ENCODE peak calls at places on chromosomes 3 and 15, in six cellular contexts. One of them, this sample, is unnamed.

GRCh38 chr15:74304459-74304858 is 63.0 kb downstream of the CYP11A1 start:
- DNase-seq in tibial artery: no peak
- DNase-seq in adrenal gland: no peak
- DNase-seq in right cardiac atrium: no peak
- DNase-seq in adipocyte: no peak
- DNase-seq in OCI-LY7: no peak
- DNase-seq in this sample: no peak

GRCh38 chr3:78830466-78830865 is 937.3 kb downstream of the ROBO1 start:
- DNase-seq in adipocyte: no peak
- DNase-seq in adrenal gland: no peak
- DNase-seq in tibial artery: no peak
- DNase-seq in right cardiac atrium: no peak
- DNase-seq in OCI-LY7: no peak
- DNase-seq in this sample: no peak

GRCh38 chr3:33041909-33042308 is 55.0 kb downstream of the GLB1 start:
- DNase-seq in adrenal gland: no peak
- DNase-seq in right cardiac atrium: no peak
- DNase-seq in tibial artery: no peak
- DNase-seq in adipocyte: no peak
- DNase-seq in OCI-LY7: no peak
- DNase-seq in this sample: no peak

GRCh38 chr3:36906504-36907149 is 38.2 kb downstream of the TRANK1 start:
- DNase-seq in tibial artery: no peak
- DNase-seq in adipocyte: peak; percentile 67
- DNase-seq in OCI-LY7: no peak
- DNase-seq in right cardiac atrium: no peak
- DNase-seq in adrenal gland: no peak
- DNase-seq in this sample: no peak

GRCh38 chr3:76122007-76122406 is 336.7 kb upstream of the ZNF717 start:
- DNase-seq in OCI-LY7: no peak
- DNase-seq in adipocyte: peak; percentile 69
- DNase-seq in right cardiac atrium: no peak
- DNase-seq in tibial artery: no peak
- DNase-seq in adrenal gland: no peak
- DNase-seq in this sample: no peak

GRCh38 chr3:24435581-24435980 is 59.1 kb downstream of the THRB start:
- DNase-seq in adrenal gland: no peak
- DNase-seq in OCI-LY7: no peak
- DNase-seq in tibial artery: no peak
- DNase-seq in adipocyte: no peak
- DNase-seq in right cardiac atrium: no peak
- DNase-seq in this sample: no peak

GRCh38 chr3:151216641-151217040 is 13.6 kb upstream of the GPR171 start:
- DNase-seq in right cardiac atrium: no peak
- DNase-seq in tibial artery: no peak
- DNase-seq in adipocyte: no peak
- DNase-seq in OCI-LY7: no peak
- DNase-seq in adrenal gland: no peak
- DNase-seq in this sample: no peak

GRCh38 chr3:181316481-181316880 is 326.9 kb upstream of the DNAJC19 start:
- DNase-seq in tibial artery: no peak
- DNase-seq in adrenal gland: no peak
- DNase-seq in OCI-LY7: peak; percentile 13
- DNase-seq in adipocyte: peak; percentile 2
- DNase-seq in right cardiac atrium: no peak
- DNase-seq in this sample: no peak

GRCh38 chr15:96326551-96327154 is 3.8 kb upstream of the NR2F2 start:
- DNase-seq in right cardiac atrium: peak; percentile 55
- DNase-seq in adipocyte: peak; percentile 80
- DNase-seq in OCI-LY7: no peak
- DNase-seq in tibial artery: peak; percentile 78
- DNase-seq in adrenal gland: peak; percentile 50
- DNase-seq in this sample: no peak

GRCh38 chr3:74614133-74614967 is at the start of gene CNTN3:
- DNase-seq in tibial artery: peak; percentile 61
- DNase-seq in adrenal gland: peak; percentile 20
- DNase-seq in adipocyte: no peak
- DNase-seq in OCI-LY7: no peak
- DNase-seq in right cardiac atrium: peak; percentile 15
- DNase-seq in this sample: no peak

GRCh38 chr15:33738941-33739664 is 229.2 kb upstream of the CHRM5 start:
- DNase-seq in adrenal gland: no peak
- DNase-seq in adipocyte: no peak
- DNase-seq in OCI-LY7: no peak
- DNase-seq in right cardiac atrium: no peak
- DNase-seq in tibial artery: no peak
- DNase-seq in this sample: no peak

GRCh38 chr3:49554639-49555265 is 475 bp downstream of the BSN start:
- DNase-seq in adipocyte: peak; percentile 76
- DNase-seq in tibial artery: no peak
- DNase-seq in OCI-LY7: peak; percentile 63
- DNase-seq in right cardiac atrium: peak; percentile 42
- DNase-seq in adrenal gland: peak; percentile 69
- DNase-seq in this sample: no peak

DNA sequence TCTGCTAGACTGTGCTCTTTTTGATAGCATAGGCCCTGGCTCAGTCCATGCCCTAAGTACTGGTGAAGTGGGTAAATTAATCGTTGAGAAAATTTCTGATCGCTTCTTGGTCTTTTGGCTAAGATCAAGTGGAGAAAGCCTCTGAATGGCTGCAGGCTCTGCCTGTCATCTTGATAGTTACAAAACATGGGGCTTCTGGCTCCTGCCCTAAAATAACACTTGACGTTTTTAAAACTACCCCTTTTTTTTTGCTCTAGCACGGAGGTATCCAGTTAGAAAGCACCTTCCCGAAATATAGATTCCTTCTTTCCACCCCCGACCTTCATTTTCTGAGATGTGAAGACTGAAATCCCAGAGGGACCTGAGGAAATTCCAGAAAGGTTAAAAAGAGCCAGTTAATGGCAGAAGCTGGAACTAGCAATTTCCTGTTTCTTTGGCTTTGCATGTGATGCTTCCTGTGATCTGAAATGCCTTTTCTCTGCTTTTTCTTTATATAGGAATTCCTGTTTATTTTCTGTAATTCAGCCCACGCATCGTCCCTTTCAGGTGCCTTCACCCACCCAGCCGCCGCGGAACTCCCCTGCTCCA is 802 bp upstream of the C2CD4B start:
- DNase-seq in adrenal gland: no peak
- DNase-seq in right cardiac atrium: peak; percentile 24
- DNase-seq in OCI-LY7: no peak
- DNase-seq in adipocyte: no peak
- DNase-seq in tibial artery: no peak
- DNase-seq in this sample: no peak
- H3K4me3 ChIP-seq in adrenal gland: no peak overlapping the region
- H3K4me3 ChIP-seq in right cardiac atrium: peak overlapping the region; percentile 59
- H3K4me3 ChIP-seq in OCI-LY7: no peak overlapping the region
- H3K4me3 ChIP-seq in adipocyte: no peak overlapping the region
- H3K4me3 ChIP-seq in tibial artery: no peak overlapping the region
- H3K4me3 ChIP-seq in this sample: no peak overlapping the region

GRCh38 chr3:63278171-63278999 is at the start of gene SYNPR:
- DNase-seq in tibial artery: no peak
- DNase-seq in adrenal gland: no peak
- DNase-seq in OCI-LY7: no peak
- DNase-seq in adipocyte: no peak
- DNase-seq in right cardiac atrium: no peak
- DNase-seq in this sample: no peak
- H3K4me3 ChIP-seq in tibial artery: no peak within 1 kb of the TSS
- H3K4me3 ChIP-seq in adrenal gland: no peak within 1 kb of the TSS
- H3K4me3 ChIP-seq in OCI-LY7: no peak within 1 kb of the TSS
- H3K4me3 ChIP-seq in adipocyte: peak within 1 kb of the TSS; percentile 50
- H3K4me3 ChIP-seq in right cardiac atrium: no peak within 1 kb of the TSS
- H3K4me3 ChIP-seq in this sample: no peak within 1 kb of the TSS

GRCh38 chr3:63864008-63864871 is 573 bp downstream of the ATXN7 start:
- DNase-seq in adrenal gland: peak; percentile 61
- DNase-seq in tibial artery: peak; percentile 72
- DNase-seq in OCI-LY7: peak; percentile 57
- DNase-seq in right cardiac atrium: peak; percentile 50
- DNase-seq in adipocyte: peak; percentile 53
- DNase-seq in this sample: peak; percentile 73
- H3K4me3 ChIP-seq in adrenal gland: peak overlapping the region; percentile 96
- H3K4me3 ChIP-seq in tibial artery: peak overlapping the region; percentile 99
- H3K4me3 ChIP-seq in OCI-LY7: peak overlapping the region; percentile 74
- H3K4me3 ChIP-seq in right cardiac atrium: peak overlapping the region; percentile 92
- H3K4me3 ChIP-seq in adipocyte: peak overlapping the region; percentile 86
- H3K4me3 ChIP-seq in this sample: peak overlapping the region; percentile 66

GRCh38 chr3:14344351-14344750 is 58.1 kb upstream of the SLC6A6 start:
- DNase-seq in right cardiac atrium: no peak
- DNase-seq in adrenal gland: no peak
- DNase-seq in OCI-LY7: no peak
- DNase-seq in adipocyte: no peak
- DNase-seq in tibial artery: no peak
- DNase-seq in this sample: no peak
- H3K4me3 ChIP-seq in right cardiac atrium: no peak overlapping the region
- H3K4me3 ChIP-seq in adrenal gland: no peak overlapping the region
- H3K4me3 ChIP-seq in OCI-LY7: no peak overlapping the region
- H3K4me3 ChIP-seq in adipocyte: no peak overlapping the region
- H3K4me3 ChIP-seq in tibial artery: no peak overlapping the region
- H3K4me3 ChIP-seq in this sample: no peak overlapping the region

DNA sequence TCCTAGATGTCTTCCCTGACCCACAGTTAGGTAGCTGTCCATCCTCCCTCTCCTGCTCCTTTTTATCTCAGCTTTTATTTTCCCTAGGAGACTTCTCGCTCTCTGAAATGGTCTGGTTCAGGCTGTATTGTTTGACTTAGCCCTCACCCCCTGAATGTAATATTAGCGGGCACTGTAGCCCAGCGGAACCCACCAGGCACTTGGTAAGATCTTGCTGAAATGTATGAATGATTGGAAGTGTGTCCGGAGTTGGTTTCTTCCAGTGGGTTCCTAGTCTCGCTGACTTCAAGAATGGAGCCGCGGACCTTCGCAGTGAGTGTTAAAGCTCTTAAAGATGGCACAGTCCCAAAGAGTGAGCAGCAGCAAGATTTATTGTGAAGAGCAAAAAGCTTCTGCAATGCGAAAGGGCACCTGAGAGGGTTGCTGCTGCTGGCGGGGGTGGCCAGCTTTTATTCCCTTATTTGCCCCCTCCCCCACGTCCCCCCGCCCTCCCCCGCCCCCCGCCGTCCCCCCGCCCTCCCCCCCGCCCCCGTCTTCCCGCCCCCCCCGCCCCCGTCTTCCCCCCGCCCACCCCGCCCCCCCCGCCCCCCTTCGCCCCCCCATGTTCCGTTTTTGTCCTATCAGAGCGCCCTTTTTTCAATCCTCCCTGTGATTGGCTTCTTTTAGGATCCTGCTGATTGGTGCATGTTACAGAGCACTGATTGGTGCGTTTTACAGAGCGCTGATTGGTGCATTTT is 694 bp upstream of the EEFSEC start:
- DNase-seq in right cardiac atrium: no peak
- DNase-seq in OCI-LY7: peak; percentile 83
- DNase-seq in tibial artery: no peak
- DNase-seq in adipocyte: no peak
- DNase-seq in adrenal gland: no peak
- DNase-seq in this sample: no peak
- H3K4me3 ChIP-seq in right cardiac atrium: peak overlapping the region; percentile 60
- H3K4me3 ChIP-seq in OCI-LY7: peak overlapping the region; percentile 92
- H3K4me3 ChIP-seq in tibial artery: peak overlapping the region; percentile 81
- H3K4me3 ChIP-seq in adipocyte: peak overlapping the region; percentile 93
- H3K4me3 ChIP-seq in adrenal gland: peak overlapping the region; percentile 92
- H3K4me3 ChIP-seq in this sample: peak overlapping the region; percentile 82

GRCh38 chr3:185933374-185933950 is 4.4 kb downstream of the TRA2B start:
- DNase-seq in adipocyte: no peak
- DNase-seq in adrenal gland: no peak
- DNase-seq in tibial artery: no peak
- DNase-seq in right cardiac atrium: no peak
- DNase-seq in OCI-LY7: no peak
- DNase-seq in this sample: no peak
- H3K4me3 ChIP-seq in adipocyte: peak overlapping the region; percentile 92
- H3K4me3 ChIP-seq in adrenal gland: no peak overlapping the region
- H3K4me3 ChIP-seq in tibial artery: peak overlapping the region; percentile 97
- H3K4me3 ChIP-seq in right cardiac atrium: peak overlapping the region; percentile 77
- H3K4me3 ChIP-seq in OCI-LY7: peak overlapping the region; percentile 92
- H3K4me3 ChIP-seq in this sample: peak overlapping the region; percentile 99

GRCh38 chr15:101138086-101138660 is 113.7 kb downstream of the CHSY1 start:
- DNase-seq in tibial artery: no peak
- DNase-seq in adrenal gland: no peak
- DNase-seq in OCI-LY7: no peak
- DNase-seq in right cardiac atrium: no peak
- DNase-seq in adipocyte: no peak
- DNase-seq in this sample: no peak
- H3K4me3 ChIP-seq in tibial artery: no peak overlapping the region
- H3K4me3 ChIP-seq in adrenal gland: no peak overlapping the region
- H3K4me3 ChIP-seq in OCI-LY7: no peak overlapping the region
- H3K4me3 ChIP-seq in right cardiac atrium: no peak overlapping the region
- H3K4me3 ChIP-seq in adipocyte: no peak overlapping the region
- H3K4me3 ChIP-seq in this sample: no peak overlapping the region

DNA sequence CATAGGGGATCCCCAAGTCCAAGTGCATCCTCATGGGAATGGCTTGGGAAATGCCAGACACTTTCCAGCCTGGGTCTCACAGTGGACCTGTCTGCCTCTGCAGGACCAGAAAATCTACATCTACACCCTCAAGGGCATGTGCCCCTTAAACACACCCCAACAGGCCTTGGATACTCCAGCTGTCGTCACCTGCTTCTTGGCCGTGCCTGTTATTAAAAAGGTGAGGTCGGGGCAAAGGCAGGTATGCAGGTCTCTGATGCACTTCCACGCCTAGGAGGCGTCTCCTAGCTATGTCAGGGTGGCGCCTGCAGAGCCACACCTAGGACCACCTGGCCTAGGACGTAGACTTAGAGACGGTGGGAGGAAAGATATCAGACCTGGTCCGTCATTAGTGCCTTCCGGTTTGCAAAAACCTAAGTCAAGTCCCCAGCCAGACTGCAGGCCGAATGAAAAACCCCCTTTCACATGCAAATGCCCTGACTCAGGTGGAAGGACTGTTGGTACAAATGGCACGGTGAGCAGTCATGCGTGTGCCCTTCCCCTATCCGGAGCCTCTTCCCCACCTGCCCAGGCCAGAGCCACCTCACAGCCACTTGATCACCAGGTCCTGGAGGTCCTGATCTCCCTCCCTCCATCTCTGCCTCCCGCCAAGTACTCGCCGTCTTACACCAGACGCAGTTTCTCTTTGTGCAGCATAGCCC is 143.5 kb downstream of the LRRK1 start:
- DNase-seq in adipocyte: no peak
- DNase-seq in OCI-LY7: peak; percentile 88
- DNase-seq in tibial artery: peak; percentile 51
- DNase-seq in right cardiac atrium: no peak
- DNase-seq in adrenal gland: no peak
- DNase-seq in this sample: no peak
- H3K4me3 ChIP-seq in adipocyte: no peak overlapping the region
- H3K4me3 ChIP-seq in OCI-LY7: peak overlapping the region; percentile 40
- H3K4me3 ChIP-seq in tibial artery: no peak overlapping the region
- H3K4me3 ChIP-seq in right cardiac atrium: no peak overlapping the region
- H3K4me3 ChIP-seq in adrenal gland: no peak overlapping the region
- H3K4me3 ChIP-seq in this sample: no peak overlapping the region

GRCh38 chr3:129402210-129402609 is 26.2 kb downstream of the EFCAB12 start:
- DNase-seq in adipocyte: no peak
- DNase-seq in tibial artery: no peak
- DNase-seq in adrenal gland: no peak
- DNase-seq in OCI-LY7: no peak
- DNase-seq in right cardiac atrium: no peak
- DNase-seq in this sample: no peak

GRCh38 chr3:129402616-129403015 is 25.8 kb downstream of the EFCAB12 start:
- DNase-seq in adrenal gland: no peak
- DNase-seq in right cardiac atrium: no peak
- DNase-seq in tibial artery: no peak
- DNase-seq in adipocyte: no peak
- DNase-seq in OCI-LY7: no peak
- DNase-seq in this sample: no peak

GRCh38 chr3:129403450-129403849 is 25.0 kb downstream of the EFCAB12 start:
- DNase-seq in OCI-LY7: no peak
- DNase-seq in tibial artery: no peak
- DNase-seq in adipocyte: no peak
- DNase-seq in right cardiac atrium: no peak
- DNase-seq in adrenal gland: no peak
- DNase-seq in this sample: no peak

GRCh38 chr3:129404610-129405009 is 23.8 kb downstream of the EFCAB12 start:
- DNase-seq in tibial artery: no peak
- DNase-seq in adrenal gland: no peak
- DNase-seq in adipocyte: no peak
- DNase-seq in OCI-LY7: no peak
- DNase-seq in right cardiac atrium: no peak
- DNase-seq in this sample: no peak

GRCh38 chr3:129404130-129404529 is 24.3 kb downstream of the EFCAB12 start:
- DNase-seq in tibial artery: no peak
- DNase-seq in adipocyte: no peak
- DNase-seq in OCI-LY7: no peak
- DNase-seq in right cardiac atrium: no peak
- DNase-seq in adrenal gland: no peak
- DNase-seq in this sample: no peak
- H3K4me3 ChIP-seq in tibial artery: no peak overlapping the region
- H3K4me3 ChIP-seq in adipocyte: no peak overlapping the region
- H3K4me3 ChIP-seq in OCI-LY7: no peak overlapping the region
- H3K4me3 ChIP-seq in right cardiac atrium: no peak overlapping the region
- H3K4me3 ChIP-seq in adrenal gland: no peak overlapping the region
- H3K4me3 ChIP-seq in this sample: no peak overlapping the region